ENCODE peak calls at places on chromosomes 1 and 21, in nine cellular contexts. F, Q, S, G, P, O, W, J and H are unnamed samples.

GRCh38 chr1:18951416-18951815 is 5.1 kb downstream of the IFFO2 start:
- DNase-seq in F (no peak), Q (no peak), S (no peak), G (no peak), P (no peak), O (no peak), W (no peak), J (no peak), H (no peak)

GRCh38 chr21:44291936-44292811 is 6.5 kb downstream of the AIRE start:
- DNase-seq in F (no peak), Q (no peak), S (no peak), G (no peak), P (no peak), O (no peak), W (no peak), J (no peak), H (no peak)

GRCh38 chr1:221574529-221574928 is 167.4 kb downstream of the DUSP10 start:
- DNase-seq in F (peak; percentile 32), Q (no peak), S (no peak), G (no peak), P (peak; percentile 57), O (no peak), W (no peak), J (peak; percentile 69), H (no peak)

GRCh38 chr1:166628259-166628658 is 211.0 kb upstream of the POGK start:
- DNase-seq in F (no peak), Q (no peak), S (no peak), G (no peak), P (no peak), O (no peak), W (no peak), J (no peak), H (no peak)

GRCh38 chr1:85582687-85583354 is 2.3 kb downstream of the CCN1 start:
- DNase-seq in F (no peak), Q (no peak), S (no peak), G (no peak), P (no peak), O (no peak), W (peak; percentile 76), J (peak; percentile 56), H (no peak)

GRCh38 chr1:231507476-231508355 is 20.8 kb upstream of the TSNAX start:
- DNase-seq in F (no peak), Q (no peak), S (no peak), G (no peak), P (no peak), O (no peak), W (no peak), J (no peak), H (no peak)

GRCh38 chr21:37346841-37347430 is 19.6 kb upstream of the DYRK1A start:
- DNase-seq in F (no peak), Q (no peak), S (no peak), G (no peak), P (no peak), O (no peak), W (no peak), J (no peak), H (no peak)

GRCh38 chr1:93143136-93143535 is 37.1 kb downstream of the TMED5 start:
- DNase-seq in F (no peak), Q (no peak), S (no peak), G (no peak), P (peak; percentile 10), O (no peak), W (no peak), J (peak; percentile 27), H (no peak)

GRCh38 chr1:198794498-198794897 is 155.7 kb downstream of the PTPRC start:
- DNase-seq in F (peak; percentile 39), Q (no peak), S (no peak), G (no peak), P (peak; percentile 42), O (no peak), W (peak; percentile 84), J (peak; percentile 54), H (no peak)

GRCh38 chr21:14863745-14864210 is 201.0 kb downstream of the NRIP1 start:
- DNase-seq in F (no peak), Q (no peak), S (no peak), G (no peak), P (peak; percentile 14), O (no peak), W (peak; percentile 62), J (peak; percentile 19), H (no peak)

DNA sequence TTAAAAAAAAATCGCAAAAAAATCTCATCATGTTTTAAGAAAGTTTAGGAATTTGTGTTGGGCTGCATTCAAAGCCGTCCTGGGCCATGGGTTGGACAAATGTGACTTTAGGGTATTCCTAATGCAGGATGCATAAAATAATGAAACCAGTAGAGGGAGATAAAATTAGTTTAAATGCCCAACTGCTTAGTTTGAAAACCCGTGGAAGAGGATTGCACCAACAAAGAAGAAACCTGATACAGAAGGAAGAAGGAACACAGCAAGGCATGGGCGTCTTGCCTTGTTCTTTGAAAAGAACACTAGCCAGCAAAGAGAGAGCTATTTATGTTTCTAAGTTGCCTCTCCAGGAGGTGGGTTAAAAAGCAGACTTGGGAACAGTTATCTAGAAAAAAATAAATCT is 37.9 kb downstream of the WDR3 start:
- DNase-seq in F (peak; percentile 15), Q (no peak), S (no peak), G (peak; percentile 78), P (peak; percentile 46), O (no peak), W (peak; percentile 52), J (peak; percentile 51), H (no peak)
- TF ChIP-seq CTCF in F (peak; percentile 46), Q (no peak), S (no peak), G (peak; percentile 51), P (peak; percentile 14), O (no peak), W (no peak), J (peak; percentile 30), H (no peak)

DNA sequence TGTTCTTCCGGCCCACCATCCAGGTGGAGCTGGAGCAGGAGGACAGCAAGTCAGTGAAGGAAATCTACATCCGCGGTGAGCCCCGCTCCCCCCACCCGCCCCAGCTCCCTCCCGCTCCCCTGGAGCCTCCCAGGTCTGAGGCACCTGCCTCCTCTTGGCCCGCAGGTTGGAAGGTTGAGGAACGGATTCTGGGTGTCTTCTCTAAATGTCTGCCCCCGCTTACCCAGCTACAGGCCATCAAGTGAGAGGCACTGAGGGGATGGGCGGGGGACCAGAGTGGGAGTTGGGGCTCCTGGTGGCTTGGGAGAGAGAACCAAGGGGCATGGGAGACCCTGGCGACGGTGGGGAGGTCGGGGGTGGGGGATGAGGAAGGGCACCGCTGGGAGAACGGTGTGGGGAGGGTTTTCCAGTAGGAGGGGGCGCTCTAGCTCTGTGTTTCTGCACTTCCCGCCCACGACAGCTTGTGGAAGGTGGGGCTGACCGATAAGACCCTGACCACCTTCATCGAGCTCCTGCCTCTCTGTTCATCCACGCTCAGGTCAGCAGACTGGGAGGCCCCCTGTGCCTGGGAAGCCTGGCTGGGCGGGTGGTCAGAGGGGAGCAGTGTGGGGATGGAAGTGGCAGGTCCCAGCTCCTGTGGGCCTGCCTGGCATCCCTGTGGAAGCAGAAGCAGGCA is 4.2 kb downstream of the LRRC71 start:
- DNase-seq in F (no peak), Q (no peak), S (no peak), G (no peak), P (no peak), O (no peak), W (no peak), J (no peak), H (no peak)
- TF ChIP-seq CTCF in F (no peak), Q (no peak), S (no peak), G (no peak), P (no peak), O (no peak), W (no peak), J (no peak), H (no peak)

GRCh38 chr1:6463120-6463412 is 2.9 kb downstream of the TNFRSF25 start:
- DNase-seq in F (no peak), Q (no peak), S (no peak), G (no peak), P (no peak), O (no peak), W (no peak), J (no peak), H (no peak)
- TF ChIP-seq CTCF in F (no peak), Q (no peak), S (no peak), G (no peak), P (no peak), O (no peak), W (no peak), J (no peak), H (no peak)

GRCh38 chr1:1426496-1426960 is 5.5 kb upstream of the ANKRD65 start:
- DNase-seq in F (no peak), Q (no peak), S (no peak), G (no peak), P (no peak), O (no peak), W (no peak), J (no peak), H (no peak)

GRCh38 chr1:1426961-1427934 is 6.2 kb upstream of the ANKRD65 start:
- DNase-seq in F (no peak), Q (no peak), S (no peak), G (no peak), P (no peak), O (no peak), W (no peak), J (no peak), H (no peak)

GRCh38 chr1:1425426-1425752 is 4.3 kb upstream of the ANKRD65 start:
- DNase-seq in F (no peak), Q (no peak), S (no peak), G (no peak), P (no peak), O (no peak), W (no peak), J (no peak), H (no peak)

GRCh38 chr1:1424623-1425229 is 3.6 kb upstream of the ANKRD65 start:
- DNase-seq in F (no peak), Q (no peak), S (no peak), G (no peak), P (no peak), O (no peak), W (no peak), J (no peak), H (no peak)

DNA sequence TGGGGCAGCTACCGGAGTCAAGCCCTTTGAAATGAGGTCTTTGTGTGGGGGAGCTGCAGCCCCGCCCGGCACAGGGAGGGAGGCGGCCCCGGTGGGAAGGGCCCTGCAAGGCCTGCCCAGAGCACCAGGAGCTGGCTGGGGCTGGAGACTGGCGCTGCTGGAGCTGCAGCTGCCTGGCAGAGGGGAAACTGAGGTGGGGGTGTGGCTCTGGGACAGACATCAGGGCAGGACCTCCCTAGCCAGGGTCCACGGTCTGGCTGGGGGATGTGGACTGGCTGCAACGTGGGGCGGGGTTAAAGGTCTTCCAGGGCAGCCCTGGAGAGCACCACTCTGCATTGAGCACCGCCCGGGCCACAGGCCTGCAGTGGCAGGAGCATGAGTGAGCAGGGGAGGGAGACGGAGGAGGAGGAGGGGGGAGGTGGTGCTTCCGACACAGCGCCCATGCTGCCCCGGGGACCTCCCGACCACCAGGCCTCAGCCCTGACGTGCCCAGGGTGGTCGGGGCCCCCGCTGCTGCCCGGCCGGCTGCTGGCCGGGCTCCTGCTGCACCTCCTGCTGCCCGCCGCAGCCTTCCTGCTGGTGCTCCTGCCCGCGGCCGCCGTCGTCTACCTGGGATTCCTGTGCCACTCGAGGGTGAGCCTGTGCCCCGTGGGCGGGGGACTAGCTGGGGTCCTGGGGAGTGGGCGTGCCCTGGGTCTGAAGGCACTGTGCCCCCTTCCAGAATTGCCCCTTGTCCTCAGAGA is 4.8 kb upstream of the ANKRD65 start:
- DNase-seq in F (no peak), Q (no peak), S (no peak), G (no peak), P (no peak), O (no peak), W (no peak), J (no peak), H (no peak)
- TF ChIP-seq CTCF in F (no peak), Q (no peak), S (no peak), G (no peak), P (no peak), O (no peak), W (no peak), J (no peak), H (no peak)